ENCODE peak calls at places on chromosomes 11 and 22, in five cellular contexts. V, O, U, Y and K are unnamed samples.

GRCh38 chr11:114340311-114341131 is 44.3 kb downstream of the NNMT start:
- DNase-seq in V (peak), O (peak), U (peak), Y (peak), K (peak)

GRCh38 chr11:1083621-1084551 is 9.2 kb downstream of the MUC2 start:
- DNase-seq in V (no peak), O (no peak), U (peak), Y (no peak), K (no peak)

GRCh38 chr11:119591836-119592310 is 137.1 kb downstream of the NECTIN1 start:
- DNase-seq in V (no peak), O (no peak), U (peak), Y (no peak), K (no peak)

GRCh38 chr11:87417951-87418350 is 380.2 kb downstream of the TMEM135 start:
- DNase-seq in V (no peak), O (no peak), U (no peak), Y (no peak), K (no peak)

GRCh38 chr11:116035972-116036371 is 531.8 kb upstream of the CADM1 start:
- DNase-seq in V (no peak), O (no peak), U (no peak), Y (no peak), K (no peak)

GRCh38 chr22:43151251-43152000 is at the start of gene TSPO:
- DNase-seq in V (peak), O (peak), U (no peak), Y (no peak), K (peak)

GRCh38 chr11:127862406-127862805 is 725.0 kb downstream of the ETS1 start:
- DNase-seq in V (peak), O (no peak), U (no peak), Y (no peak), K (no peak)

GRCh38 chr11:55838452-55838851 is at the start of gene OR5D16:
- DNase-seq in V (no peak), O (no peak), U (no peak), Y (no peak), K (no peak)

GRCh38 chr11:1742869-1743586 is 7.4 kb downstream of the IFITM10 start:
- DNase-seq in V (no peak), O (no peak), U (no peak), Y (no peak), K (no peak)

GRCh38 chr11:119361056-119361787 is 14.7 kb upstream of the MFRP start:
- DNase-seq in V (peak), O (peak), U (peak), Y (peak), K (peak)

GRCh38 chr11:134425816-134426536 is 13.9 kb upstream of the B3GAT1 start:
- DNase-seq in V (no peak), O (no peak), U (no peak), Y (no peak), K (no peak)

GRCh38 chr11:5090668-5091067 is 21.3 kb downstream of the OR52E1 start:
- DNase-seq in V (no peak), O (no peak), U (no peak), Y (no peak), K (no peak)
- H3K4me3 ChIP-seq in V (no peak), O (no peak), U (no peak), Y (no peak), K (no peak)

DNA sequence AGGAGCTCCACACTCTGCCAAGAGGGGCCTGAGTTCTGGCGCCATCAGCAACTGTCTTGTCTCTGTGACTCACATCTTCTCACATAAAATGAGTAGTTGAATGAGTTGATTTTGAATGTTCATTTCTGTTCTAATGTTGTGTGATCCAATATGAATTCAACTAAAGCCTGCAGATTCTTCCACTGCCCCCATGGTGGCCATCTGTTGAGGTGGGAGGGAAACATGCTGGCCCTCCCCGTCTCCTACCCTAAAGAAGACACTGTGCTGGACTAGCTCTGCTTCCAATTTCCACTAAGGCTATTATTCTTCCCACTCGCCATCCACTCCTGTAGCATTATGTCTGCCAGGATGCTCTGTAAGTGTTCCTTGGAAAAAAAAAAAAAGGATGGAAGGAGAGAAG is 555.6 kb upstream of the LARGE1 start:
- DNase-seq in V (no peak), O (no peak), U (no peak), Y (no peak), K (no peak)
- H3K4me3 ChIP-seq in V (no peak), O (no peak), U (no peak), Y (no peak), K (no peak)

GRCh38 chr11:65111159-65111536 is 524 bp upstream of the TM7SF2 start:
- DNase-seq in V (no peak), O (no peak), U (no peak), Y (no peak), K (no peak)
- H3K4me3 ChIP-seq in V (no peak), O (no peak), U (peak), Y (no peak), K (no peak)

DNA sequence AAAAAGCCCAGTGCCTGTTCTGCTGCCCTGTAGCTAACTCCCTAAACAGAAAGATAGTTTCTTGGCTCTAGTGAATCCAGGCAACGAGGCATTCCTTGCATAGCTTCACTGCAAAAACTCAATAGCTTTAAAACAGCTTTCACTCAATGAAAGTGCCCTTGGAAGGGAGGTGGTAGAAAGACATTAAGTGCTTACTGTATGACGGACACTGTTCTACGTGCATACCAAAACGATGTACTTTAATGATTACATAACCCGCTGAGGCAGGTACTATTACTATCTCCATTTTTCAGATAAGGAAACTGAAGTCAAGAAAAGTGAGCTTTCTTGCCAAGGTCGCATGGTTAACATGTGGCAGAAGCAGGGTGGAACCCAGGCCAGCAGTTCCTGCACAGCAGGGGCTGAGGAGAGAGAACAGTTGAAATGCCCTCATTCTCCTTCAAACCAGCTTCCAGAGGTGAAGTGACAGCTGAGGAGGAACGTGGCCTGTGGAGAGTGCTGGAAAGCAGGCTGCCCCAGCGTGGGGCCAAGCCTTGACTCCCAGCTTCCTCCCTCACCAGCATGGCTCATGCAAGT is 227.5 kb upstream of the NARS2 start:
- DNase-seq in V (no peak), O (no peak), U (peak), Y (no peak), K (peak)
- H3K4me3 ChIP-seq in V (no peak), O (no peak), U (no peak), Y (no peak), K (no peak)

GRCh38 chr22:37021710-37022482 is 2.4 kb downstream of the MPST start:
- DNase-seq in V (peak), O (peak), U (no peak), Y (no peak), K (peak)

GRCh38 chr22:37020192-37020479 is 594 bp downstream of the MPST start:
- DNase-seq in V (peak), O (peak), U (peak), Y (no peak), K (peak)

GRCh38 chr22:37019309-37020191 is at the start of the genes MPST and TST:
- DNase-seq in V (peak), O (peak), U (no peak), Y (no peak), K (peak)

GRCh38 chr22:37022483-37023337 is 3.2 kb downstream of the MPST start:
- DNase-seq in V (no peak), O (no peak), U (no peak), Y (no peak), K (no peak)

DNA sequence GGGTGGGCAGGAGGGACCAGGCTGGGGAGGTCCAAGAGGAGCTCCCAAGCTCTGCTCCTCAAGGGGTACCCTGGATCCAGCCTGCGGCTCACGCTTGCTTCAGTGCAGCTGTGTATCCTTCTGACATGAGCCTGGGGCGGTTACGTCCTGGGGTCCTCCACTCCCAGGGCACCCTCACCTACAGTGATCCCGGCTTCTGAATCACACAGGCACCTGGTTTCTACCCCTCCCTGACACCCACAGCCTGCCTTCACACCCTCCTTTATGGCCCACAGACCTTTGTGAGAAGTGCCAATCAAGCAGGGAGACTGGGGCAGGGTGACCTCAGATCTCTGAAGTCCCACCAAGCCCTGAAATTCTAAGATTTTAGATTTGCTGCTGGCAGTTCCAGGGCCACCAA is 1.5 kb downstream of the MPST start:
- DNase-seq in V (no peak), O (no peak), U (no peak), Y (no peak), K (no peak)
- H3K4me3 ChIP-seq in V (peak), O (no peak), U (no peak), Y (no peak), K (no peak)

DNA sequence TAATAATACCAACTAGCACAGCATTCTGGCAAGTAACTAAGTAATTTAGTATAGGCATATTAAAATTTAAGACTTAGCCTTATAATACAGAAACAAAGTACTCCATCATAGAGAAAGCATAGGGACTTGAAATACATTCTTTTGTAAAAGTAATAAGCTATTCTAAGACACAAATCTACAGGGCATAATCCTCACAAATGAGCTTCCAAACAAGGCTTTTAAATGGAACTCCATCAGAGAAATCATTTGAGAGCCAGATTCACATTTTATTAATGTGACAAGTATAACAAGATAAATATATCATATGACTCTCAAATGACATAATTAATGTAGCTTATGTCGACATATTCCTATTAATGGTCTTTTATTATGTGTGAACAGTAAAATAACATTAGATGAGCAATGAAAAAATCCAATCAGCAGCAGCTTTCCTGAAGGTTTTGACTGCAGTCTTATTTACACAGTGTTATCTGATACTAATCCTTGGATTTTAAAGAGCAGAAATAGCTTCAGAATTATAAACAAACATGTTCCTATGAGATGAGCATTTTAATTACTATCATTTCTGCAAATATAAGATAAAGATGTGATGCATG is 241.4 kb downstream of the TTC28 start:
- DNase-seq in V (no peak), O (no peak), U (peak), Y (no peak), K (no peak)
- H3K4me3 ChIP-seq in V (no peak), O (no peak), U (no peak), Y (no peak), K (no peak)

GRCh38 chr11:63763506-63764200 is 4.9 kb downstream of the ZFTA start:
- DNase-seq in V (no peak), O (no peak), U (no peak), Y (no peak), K (no peak)

GRCh38 chr11:63765688-63766241 is 2.8 kb downstream of the ZFTA start:
- DNase-seq in V (no peak), O (no peak), U (no peak), Y (no peak), K (no peak)

GRCh38 chr11:63764712-63765631 is 3.6 kb downstream of the ZFTA start:
- DNase-seq in V (peak), O (no peak), U (no peak), Y (no peak), K (no peak)

GRCh38 chr11:63762662-63763505 is 5.7 kb downstream of the ZFTA start:
- DNase-seq in V (no peak), O (no peak), U (no peak), Y (no peak), K (peak)

DNA sequence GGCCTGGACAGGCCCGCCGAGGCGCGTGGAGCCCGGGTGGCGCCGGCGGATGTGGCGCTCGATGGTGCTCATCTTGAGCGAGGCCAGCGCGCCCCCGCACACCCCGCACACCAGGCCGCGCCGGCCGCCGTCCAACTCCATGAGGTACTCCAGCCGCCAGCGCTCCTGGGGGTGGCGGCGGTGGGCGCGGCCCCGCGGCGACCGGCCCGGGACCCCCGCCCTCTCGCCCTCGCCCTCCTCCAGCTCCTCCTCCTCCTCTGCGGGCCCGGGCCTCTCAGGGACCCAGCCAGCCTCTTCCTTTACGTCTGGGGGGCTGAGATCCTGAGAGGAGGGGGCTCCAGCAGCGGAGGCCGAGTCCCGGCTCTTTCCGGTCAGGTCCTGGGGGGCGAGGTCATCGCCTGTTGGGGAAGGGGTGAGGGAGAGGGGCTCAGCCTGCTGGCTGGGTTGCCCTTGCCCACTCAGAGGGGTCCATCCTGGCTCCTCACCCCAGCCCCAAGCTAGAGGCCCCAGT is 4.3 kb downstream of the ZFTA start:
- DNase-seq in V (no peak), O (no peak), U (no peak), Y (no peak), K (no peak)
- H3K4me3 ChIP-seq in V (no peak), O (no peak), U (no peak), Y (no peak), K (no peak)

DNA sequence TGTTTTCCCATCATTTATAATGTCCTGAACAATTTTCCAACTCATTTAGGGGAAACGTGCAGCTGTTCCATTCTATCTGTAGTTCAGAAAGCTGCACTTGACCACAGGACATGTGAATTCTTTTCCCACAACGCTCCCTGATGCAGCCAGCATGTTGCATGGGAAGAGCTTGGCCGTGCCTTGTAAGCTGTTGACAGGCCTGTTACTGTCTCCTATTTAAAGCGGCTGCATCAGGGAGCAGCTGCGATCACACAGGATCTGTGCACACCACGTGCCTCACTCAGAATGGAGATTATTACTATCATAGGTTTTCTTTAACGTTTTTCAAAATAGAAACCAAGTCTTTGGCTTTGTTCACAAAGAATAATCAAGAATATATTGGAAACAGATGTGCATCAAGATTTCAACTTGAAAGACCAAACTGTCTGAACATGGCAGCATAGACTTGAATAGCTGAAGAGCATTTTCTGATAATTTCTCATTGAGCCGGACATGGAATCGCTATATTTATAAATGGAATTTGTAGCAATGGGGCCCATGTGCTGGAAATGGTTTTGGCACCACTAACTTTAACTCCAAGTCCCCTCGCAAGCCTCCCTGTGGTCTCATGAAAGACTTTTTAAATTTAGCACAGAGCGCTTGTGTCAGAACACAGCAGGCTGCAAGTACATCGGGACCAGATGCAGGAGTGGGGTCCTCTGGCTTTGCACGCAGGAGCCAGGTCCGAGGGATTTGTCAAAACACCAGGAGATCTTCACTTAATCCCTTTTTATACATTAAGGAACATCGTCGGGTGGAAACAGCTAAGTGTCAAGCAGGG is 40.8 kb upstream of the MYO18B start:
- DNase-seq in V (no peak), O (no peak), U (no peak), Y (peak), K (peak)
- H3K4me3 ChIP-seq in V (no peak), O (no peak), U (no peak), Y (no peak), K (no peak)